ENCODE peak calls at places on chromosomes 7 and 10, in eight cellular contexts. One of them, this sample, is unnamed.

GRCh38 chr7:116572036-116572435 is 47.2 kb downstream of the CAV1 start:
- DNase-seq in right lobe of liver: no peak
- DNase-seq in activated naive CD4-positive, alpha-beta T cell: no peak
- DNase-seq in activated CD4-positive, alpha-beta T cell treated with anti-CD3 and anti-CD28 coated beads, Interleukin-2, amount 50 U/mL, for 1 hour: no peak
- DNase-seq in caudate nucleus: no peak
- DNase-seq in lower lobe of right lung: no peak
- DNase-seq in COR-L47: no peak
- DNase-seq in endodermal cell: no peak
- DNase-seq in this sample: no peak

GRCh38 chr10:30701471-30702173 is 72.1 kb upstream of the LYZL2 start:
- DNase-seq in COR-L47: no peak
- DNase-seq in activated naive CD4-positive, alpha-beta T cell: peak
- DNase-seq in lower lobe of right lung: no peak
- DNase-seq in endodermal cell: no peak
- DNase-seq in caudate nucleus: no peak
- DNase-seq in activated CD4-positive, alpha-beta T cell treated with anti-CD3 and anti-CD28 coated beads, Interleukin-2, amount 50 U/mL, for 1 hour: peak
- DNase-seq in right lobe of liver: no peak
- DNase-seq in this sample: no peak

GRCh38 chr7:155763721-155764431 is 48.4 kb downstream of the SHH start:
- DNase-seq in COR-L47: no peak
- DNase-seq in activated CD4-positive, alpha-beta T cell treated with anti-CD3 and anti-CD28 coated beads, Interleukin-2, amount 50 U/mL, for 1 hour: peak
- DNase-seq in lower lobe of right lung: no peak
- DNase-seq in endodermal cell: no peak
- DNase-seq in right lobe of liver: peak
- DNase-seq in activated naive CD4-positive, alpha-beta T cell: peak
- DNase-seq in caudate nucleus: no peak
- DNase-seq in this sample: no peak

GRCh38 chr7:130960208-130960988 is 226.4 kb upstream of the KLF14 start:
- DNase-seq in lower lobe of right lung: no peak
- DNase-seq in caudate nucleus: no peak
- DNase-seq in endodermal cell: no peak
- DNase-seq in right lobe of liver: no peak
- DNase-seq in COR-L47: no peak
- DNase-seq in activated naive CD4-positive, alpha-beta T cell: no peak
- DNase-seq in activated CD4-positive, alpha-beta T cell treated with anti-CD3 and anti-CD28 coated beads, Interleukin-2, amount 50 U/mL, for 1 hour: no peak
- DNase-seq in this sample: no peak

GRCh38 chr7:8893761-8894160 is 460.4 kb downstream of the NXPH1 start:
- DNase-seq in lower lobe of right lung: no peak
- DNase-seq in activated naive CD4-positive, alpha-beta T cell: no peak
- DNase-seq in activated CD4-positive, alpha-beta T cell treated with anti-CD3 and anti-CD28 coated beads, Interleukin-2, amount 50 U/mL, for 1 hour: no peak
- DNase-seq in caudate nucleus: no peak
- DNase-seq in right lobe of liver: no peak
- DNase-seq in endodermal cell: no peak
- DNase-seq in COR-L47: no peak
- DNase-seq in this sample: no peak

GRCh38 chr10:68811367-68812009 is 15.8 kb upstream of the STOX1 start:
- DNase-seq in caudate nucleus: no peak
- DNase-seq in COR-L47: no peak
- DNase-seq in activated CD4-positive, alpha-beta T cell treated with anti-CD3 and anti-CD28 coated beads, Interleukin-2, amount 50 U/mL, for 1 hour: no peak
- DNase-seq in activated naive CD4-positive, alpha-beta T cell: no peak
- DNase-seq in endodermal cell: no peak
- DNase-seq in lower lobe of right lung: no peak
- DNase-seq in right lobe of liver: no peak
- DNase-seq in this sample: no peak

GRCh38 chr10:103733002-103733419 is 122.4 kb downstream of the SH3PXD2A start:
- DNase-seq in endodermal cell: peak
- DNase-seq in activated CD4-positive, alpha-beta T cell treated with anti-CD3 and anti-CD28 coated beads, Interleukin-2, amount 50 U/mL, for 1 hour: no peak
- DNase-seq in caudate nucleus: no peak
- DNase-seq in COR-L47: no peak
- DNase-seq in right lobe of liver: no peak
- DNase-seq in lower lobe of right lung: no peak
- DNase-seq in activated naive CD4-positive, alpha-beta T cell: no peak
- DNase-seq in this sample: no peak

GRCh38 chr10:121832647-121833046 is 95.2 kb downstream of the ATE1 start:
- DNase-seq in activated CD4-positive, alpha-beta T cell treated with anti-CD3 and anti-CD28 coated beads, Interleukin-2, amount 50 U/mL, for 1 hour: no peak
- DNase-seq in endodermal cell: no peak
- DNase-seq in activated naive CD4-positive, alpha-beta T cell: no peak
- DNase-seq in caudate nucleus: no peak
- DNase-seq in COR-L47: no peak
- DNase-seq in right lobe of liver: no peak
- DNase-seq in lower lobe of right lung: no peak
- DNase-seq in this sample: no peak

GRCh38 chr7:44177570-44178131 is 11.6 kb downstream of the GCK start:
- DNase-seq in activated naive CD4-positive, alpha-beta T cell: no peak
- DNase-seq in endodermal cell: peak
- DNase-seq in caudate nucleus: no peak
- DNase-seq in right lobe of liver: no peak
- DNase-seq in lower lobe of right lung: no peak
- DNase-seq in COR-L47: peak
- DNase-seq in activated CD4-positive, alpha-beta T cell treated with anti-CD3 and anti-CD28 coated beads, Interleukin-2, amount 50 U/mL, for 1 hour: no peak
- DNase-seq in this sample: no peak

GRCh38 chr10:30056767-30057355 is 2.5 kb downstream of the JCAD start:
- DNase-seq in lower lobe of right lung: no peak
- DNase-seq in activated naive CD4-positive, alpha-beta T cell: no peak
- DNase-seq in COR-L47: no peak
- DNase-seq in endodermal cell: peak
- DNase-seq in activated CD4-positive, alpha-beta T cell treated with anti-CD3 and anti-CD28 coated beads, Interleukin-2, amount 50 U/mL, for 1 hour: no peak
- DNase-seq in right lobe of liver: no peak
- DNase-seq in caudate nucleus: no peak
- DNase-seq in this sample: no peak

GRCh38 chr10:60388709-60389241 is 900 bp downstream of the ANK3 start:
- DNase-seq in activated naive CD4-positive, alpha-beta T cell: no peak
- DNase-seq in caudate nucleus: peak
- DNase-seq in COR-L47: no peak
- DNase-seq in activated CD4-positive, alpha-beta T cell treated with anti-CD3 and anti-CD28 coated beads, Interleukin-2, amount 50 U/mL, for 1 hour: no peak
- DNase-seq in endodermal cell: peak
- DNase-seq in lower lobe of right lung: no peak
- DNase-seq in right lobe of liver: no peak
- DNase-seq in this sample: no peak

GRCh38 chr10:4120454-4120853 is 335.4 kb upstream of the KLF6 start:
- DNase-seq in right lobe of liver: peak
- DNase-seq in lower lobe of right lung: no peak
- DNase-seq in COR-L47: no peak
- DNase-seq in endodermal cell: no peak
- DNase-seq in activated CD4-positive, alpha-beta T cell treated with anti-CD3 and anti-CD28 coated beads, Interleukin-2, amount 50 U/mL, for 1 hour: no peak
- DNase-seq in activated naive CD4-positive, alpha-beta T cell: no peak
- DNase-seq in caudate nucleus: no peak
- DNase-seq in this sample: no peak

GRCh38 chr7:65457705-65458104 is 84.0 kb downstream of the ZNF92 start:
- DNase-seq in right lobe of liver: no peak
- DNase-seq in lower lobe of right lung: no peak
- DNase-seq in COR-L47: no peak
- DNase-seq in activated CD4-positive, alpha-beta T cell treated with anti-CD3 and anti-CD28 coated beads, Interleukin-2, amount 50 U/mL, for 1 hour: no peak
- DNase-seq in endodermal cell: no peak
- DNase-seq in caudate nucleus: no peak
- DNase-seq in activated naive CD4-positive, alpha-beta T cell: no peak
- DNase-seq in this sample: no peak

GRCh38 chr7:92409357-92409756 is 37.9 kb upstream of the GATAD1 start:
- DNase-seq in activated CD4-positive, alpha-beta T cell treated with anti-CD3 and anti-CD28 coated beads, Interleukin-2, amount 50 U/mL, for 1 hour: no peak
- DNase-seq in lower lobe of right lung: no peak
- DNase-seq in right lobe of liver: no peak
- DNase-seq in activated naive CD4-positive, alpha-beta T cell: no peak
- DNase-seq in caudate nucleus: no peak
- DNase-seq in COR-L47: no peak
- DNase-seq in endodermal cell: no peak
- DNase-seq in this sample: no peak

GRCh38 chr10:117137031-117137910 is 799 bp downstream of the VAX1 start:
- DNase-seq in activated CD4-positive, alpha-beta T cell treated with anti-CD3 and anti-CD28 coated beads, Interleukin-2, amount 50 U/mL, for 1 hour: no peak
- DNase-seq in activated naive CD4-positive, alpha-beta T cell: no peak
- DNase-seq in caudate nucleus: no peak
- DNase-seq in right lobe of liver: peak
- DNase-seq in endodermal cell: peak
- DNase-seq in lower lobe of right lung: no peak
- DNase-seq in COR-L47: no peak
- DNase-seq in this sample: no peak

GRCh38 chr7:73519867-73520672 is 2.0 kb downstream of the BAZ1B start:
- DNase-seq in caudate nucleus: no peak
- DNase-seq in activated naive CD4-positive, alpha-beta T cell: no peak
- DNase-seq in COR-L47: peak
- DNase-seq in lower lobe of right lung: peak
- DNase-seq in endodermal cell: no peak
- DNase-seq in right lobe of liver: no peak
- DNase-seq in activated CD4-positive, alpha-beta T cell treated with anti-CD3 and anti-CD28 coated beads, Interleukin-2, amount 50 U/mL, for 1 hour: peak
- DNase-seq in this sample: no peak

GRCh38 chr7:92567460-92567859 is 22.7 kb downstream of the FAM133B start:
- DNase-seq in endodermal cell: no peak
- DNase-seq in right lobe of liver: no peak
- DNase-seq in activated CD4-positive, alpha-beta T cell treated with anti-CD3 and anti-CD28 coated beads, Interleukin-2, amount 50 U/mL, for 1 hour: no peak
- DNase-seq in lower lobe of right lung: no peak
- DNase-seq in activated naive CD4-positive, alpha-beta T cell: no peak
- DNase-seq in COR-L47: no peak
- DNase-seq in caudate nucleus: no peak
- DNase-seq in this sample: no peak

GRCh38 chr7:84524714-84525694 is 330.4 kb upstream of the SEMA3A start:
- DNase-seq in lower lobe of right lung: no peak
- DNase-seq in activated naive CD4-positive, alpha-beta T cell: no peak
- DNase-seq in caudate nucleus: no peak
- DNase-seq in right lobe of liver: no peak
- DNase-seq in activated CD4-positive, alpha-beta T cell treated with anti-CD3 and anti-CD28 coated beads, Interleukin-2, amount 50 U/mL, for 1 hour: no peak
- DNase-seq in COR-L47: no peak
- DNase-seq in endodermal cell: no peak
- DNase-seq in this sample: no peak

GRCh38 chr10:26779176-26779860 is 81.4 kb downstream of the ABI1 start:
- DNase-seq in lower lobe of right lung: no peak
- DNase-seq in endodermal cell: no peak
- DNase-seq in activated naive CD4-positive, alpha-beta T cell: no peak
- DNase-seq in caudate nucleus: no peak
- DNase-seq in activated CD4-positive, alpha-beta T cell treated with anti-CD3 and anti-CD28 coated beads, Interleukin-2, amount 50 U/mL, for 1 hour: no peak
- DNase-seq in COR-L47: no peak
- DNase-seq in right lobe of liver: no peak
- DNase-seq in this sample: no peak

GRCh38 chr10:57716884-57717283 is 550.8 kb downstream of the IPMK start:
- DNase-seq in lower lobe of right lung: no peak
- DNase-seq in right lobe of liver: no peak
- DNase-seq in COR-L47: no peak
- DNase-seq in activated CD4-positive, alpha-beta T cell treated with anti-CD3 and anti-CD28 coated beads, Interleukin-2, amount 50 U/mL, for 1 hour: no peak
- DNase-seq in caudate nucleus: no peak
- DNase-seq in endodermal cell: no peak
- DNase-seq in activated naive CD4-positive, alpha-beta T cell: no peak
- DNase-seq in this sample: no peak

GRCh38 chr7:91573405-91573804 is 307.1 kb downstream of the MTERF1 start:
- DNase-seq in activated CD4-positive, alpha-beta T cell treated with anti-CD3 and anti-CD28 coated beads, Interleukin-2, amount 50 U/mL, for 1 hour: no peak
- DNase-seq in right lobe of liver: no peak
- DNase-seq in activated naive CD4-positive, alpha-beta T cell: no peak
- DNase-seq in COR-L47: no peak
- DNase-seq in endodermal cell: no peak
- DNase-seq in lower lobe of right lung: no peak
- DNase-seq in caudate nucleus: no peak
- DNase-seq in this sample: no peak

GRCh38 chr7:128318696-128319095 is 25.0 kb downstream of the RBM28 start:
- DNase-seq in right lobe of liver: no peak
- DNase-seq in caudate nucleus: no peak
- DNase-seq in lower lobe of right lung: no peak
- DNase-seq in endodermal cell: no peak
- DNase-seq in activated CD4-positive, alpha-beta T cell treated with anti-CD3 and anti-CD28 coated beads, Interleukin-2, amount 50 U/mL, for 1 hour: no peak
- DNase-seq in activated naive CD4-positive, alpha-beta T cell: no peak
- DNase-seq in COR-L47: no peak
- DNase-seq in this sample: no peak

GRCh38 chr7:22611758-22612079 is 111.7 kb upstream of the STEAP1B start:
- DNase-seq in lower lobe of right lung: no peak
- DNase-seq in endodermal cell: no peak
- DNase-seq in right lobe of liver: no peak
- DNase-seq in COR-L47: no peak
- DNase-seq in activated CD4-positive, alpha-beta T cell treated with anti-CD3 and anti-CD28 coated beads, Interleukin-2, amount 50 U/mL, for 1 hour: no peak
- DNase-seq in caudate nucleus: no peak
- DNase-seq in activated naive CD4-positive, alpha-beta T cell: no peak
- DNase-seq in this sample: no peak

GRCh38 chr10:104333037-104333727 is 5.1 kb downstream of the ITPRIP start:
- DNase-seq in lower lobe of right lung: no peak
- DNase-seq in endodermal cell: peak
- DNase-seq in activated naive CD4-positive, alpha-beta T cell: peak
- DNase-seq in activated CD4-positive, alpha-beta T cell treated with anti-CD3 and anti-CD28 coated beads, Interleukin-2, amount 50 U/mL, for 1 hour: peak
- DNase-seq in right lobe of liver: no peak
- DNase-seq in COR-L47: no peak
- DNase-seq in caudate nucleus: no peak
- DNase-seq in this sample: no peak

GRCh38 chr10:128064615-128065580 is 61.3 kb downstream of the MKI67 start:
- DNase-seq in activated naive CD4-positive, alpha-beta T cell: peak
- DNase-seq in endodermal cell: no peak
- DNase-seq in caudate nucleus: no peak
- DNase-seq in lower lobe of right lung: peak
- DNase-seq in COR-L47: no peak
- DNase-seq in right lobe of liver: peak
- DNase-seq in activated CD4-positive, alpha-beta T cell treated with anti-CD3 and anti-CD28 coated beads, Interleukin-2, amount 50 U/mL, for 1 hour: peak
- DNase-seq in this sample: peak

GRCh38 chr10:103066141-103067098 is 126.7 kb downstream of the NT5C2 start:
- DNase-seq in lower lobe of right lung: no peak
- DNase-seq in right lobe of liver: no peak
- DNase-seq in endodermal cell: peak
- DNase-seq in activated CD4-positive, alpha-beta T cell treated with anti-CD3 and anti-CD28 coated beads, Interleukin-2, amount 50 U/mL, for 1 hour: no peak
- DNase-seq in activated naive CD4-positive, alpha-beta T cell: no peak
- DNase-seq in caudate nucleus: no peak
- DNase-seq in COR-L47: no peak
- DNase-seq in this sample: no peak

GRCh38 chr7:108181073-108181985 is 51.2 kb upstream of the LAMB4 start:
- DNase-seq in lower lobe of right lung: no peak
- DNase-seq in activated CD4-positive, alpha-beta T cell treated with anti-CD3 and anti-CD28 coated beads, Interleukin-2, amount 50 U/mL, for 1 hour: no peak
- DNase-seq in endodermal cell: peak
- DNase-seq in COR-L47: peak
- DNase-seq in right lobe of liver: no peak
- DNase-seq in caudate nucleus: no peak
- DNase-seq in activated naive CD4-positive, alpha-beta T cell: no peak
- DNase-seq in this sample: no peak

GRCh38 chr7:11195502-11195901 is 221.8 kb downstream of the PHF14 start:
- DNase-seq in endodermal cell: no peak
- DNase-seq in lower lobe of right lung: no peak
- DNase-seq in right lobe of liver: no peak
- DNase-seq in activated naive CD4-positive, alpha-beta T cell: no peak
- DNase-seq in COR-L47: no peak
- DNase-seq in activated CD4-positive, alpha-beta T cell treated with anti-CD3 and anti-CD28 coated beads, Interleukin-2, amount 50 U/mL, for 1 hour: no peak
- DNase-seq in caudate nucleus: no peak
- DNase-seq in this sample: no peak

GRCh38 chr7:159115601-159116501 is 28.8 kb downstream of the VIPR2 start:
- DNase-seq in endodermal cell: peak
- DNase-seq in lower lobe of right lung: no peak
- DNase-seq in COR-L47: peak
- DNase-seq in activated CD4-positive, alpha-beta T cell treated with anti-CD3 and anti-CD28 coated beads, Interleukin-2, amount 50 U/mL, for 1 hour: no peak
- DNase-seq in activated naive CD4-positive, alpha-beta T cell: no peak
- DNase-seq in right lobe of liver: no peak
- DNase-seq in caudate nucleus: no peak
- DNase-seq in this sample: peak

GRCh38 chr10:93437000-93437945 is 44.9 kb downstream of the MYOF start:
- DNase-seq in activated CD4-positive, alpha-beta T cell treated with anti-CD3 and anti-CD28 coated beads, Interleukin-2, amount 50 U/mL, for 1 hour: no peak
- DNase-seq in activated naive CD4-positive, alpha-beta T cell: no peak
- DNase-seq in COR-L47: no peak
- DNase-seq in caudate nucleus: no peak
- DNase-seq in endodermal cell: peak
- DNase-seq in right lobe of liver: peak
- DNase-seq in lower lobe of right lung: peak
- DNase-seq in this sample: peak

This sample was measured in Right ventricle myocardium inferior.